ENCODE peak calls at places on chromosome 5, in nine cellular contexts. One of them, this sample, is unnamed. For H3K4me1, the result is how much of the 10 kb centered on the place peaks cover.

GRCh38 chr5:29983528-29984152 is 1209.8 kb upstream of the CDH6 start:
- DNase-seq in small intestine: no peak
- DNase-seq in heart left ventricle: no peak
- DNase-seq in adrenal gland: no peak
- DNase-seq in SJSA1: no peak
- DNase-seq in A549: no peak
- DNase-seq in fibroblast of lung: no peak
- DNase-seq in psoas muscle: no peak
- DNase-seq in left ventricle myocardium inferior: no peak
- DNase-seq in this sample: no peak

GRCh38 chr5:142520885-142521284 is 165.0 kb downstream of the FGF1 start:
- DNase-seq in small intestine: no peak
- DNase-seq in A549: no peak
- DNase-seq in fibroblast of lung: peak
- DNase-seq in SJSA1: peak
- DNase-seq in heart left ventricle: no peak
- DNase-seq in left ventricle myocardium inferior: no peak
- DNase-seq in adrenal gland: no peak
- DNase-seq in psoas muscle: no peak
- DNase-seq in this sample: no peak

GRCh38 chr5:154446183-154447073 is 631 bp downstream of the SAP30L start:
- DNase-seq in A549: peak
- DNase-seq in psoas muscle: peak
- DNase-seq in fibroblast of lung: peak
- DNase-seq in heart left ventricle: peak
- DNase-seq in small intestine: peak
- DNase-seq in adrenal gland: peak
- DNase-seq in left ventricle myocardium inferior: peak
- DNase-seq in SJSA1: peak
- DNase-seq in this sample: peak

GRCh38 chr5:120703923-120704445 is 239.9 kb downstream of the PRR16 start:
- DNase-seq in adrenal gland: no peak
- DNase-seq in fibroblast of lung: no peak
- DNase-seq in SJSA1: no peak
- DNase-seq in psoas muscle: no peak
- DNase-seq in A549: no peak
- DNase-seq in left ventricle myocardium inferior: no peak
- DNase-seq in small intestine: no peak
- DNase-seq in heart left ventricle: no peak
- DNase-seq in this sample: no peak

GRCh38 chr5:38023353-38023752 is 183.5 kb upstream of the GDNF start:
- DNase-seq in left ventricle myocardium inferior: no peak
- DNase-seq in A549: no peak
- DNase-seq in psoas muscle: no peak
- DNase-seq in adrenal gland: no peak
- DNase-seq in SJSA1: no peak
- DNase-seq in heart left ventricle: no peak
- DNase-seq in small intestine: no peak
- DNase-seq in fibroblast of lung: no peak
- DNase-seq in this sample: no peak

GRCh38 chr5:145921211-145921610 is 15.2 kb upstream of the SH3RF2 start:
- DNase-seq in left ventricle myocardium inferior: no peak
- DNase-seq in SJSA1: no peak
- DNase-seq in psoas muscle: no peak
- DNase-seq in adrenal gland: no peak
- DNase-seq in small intestine: no peak
- DNase-seq in A549: no peak
- DNase-seq in fibroblast of lung: peak
- DNase-seq in heart left ventricle: no peak
- DNase-seq in this sample: no peak

GRCh38 chr5:74550927-74551326 is 89.6 kb downstream of the ENC1 start:
- DNase-seq in psoas muscle: no peak
- DNase-seq in A549: no peak
- DNase-seq in left ventricle myocardium inferior: no peak
- DNase-seq in small intestine: no peak
- DNase-seq in fibroblast of lung: no peak
- DNase-seq in heart left ventricle: no peak
- DNase-seq in adrenal gland: no peak
- DNase-seq in SJSA1: no peak
- DNase-seq in this sample: no peak

GRCh38 chr5:161312882-161313281 is 233.6 kb downstream of the GABRB2 start:
- DNase-seq in small intestine: no peak
- DNase-seq in psoas muscle: no peak
- DNase-seq in adrenal gland: no peak
- DNase-seq in A549: no peak
- DNase-seq in fibroblast of lung: no peak
- DNase-seq in heart left ventricle: no peak
- DNase-seq in SJSA1: no peak
- DNase-seq in left ventricle myocardium inferior: no peak
- DNase-seq in this sample: no peak

GRCh38 chr5:110625376-110625999 is 101.0 kb downstream of the TMEM232 start:
- DNase-seq in psoas muscle: no peak
- DNase-seq in SJSA1: no peak
- DNase-seq in A549: peak
- DNase-seq in fibroblast of lung: peak
- DNase-seq in small intestine: peak
- DNase-seq in heart left ventricle: no peak
- DNase-seq in adrenal gland: no peak
- DNase-seq in left ventricle myocardium inferior: no peak
- DNase-seq in this sample: no peak

GRCh38 chr5:143870871-143871632 is 59.1 kb downstream of the HMHB1 start:
- DNase-seq in left ventricle myocardium inferior: no peak
- DNase-seq in small intestine: no peak
- DNase-seq in SJSA1: no peak
- DNase-seq in adrenal gland: no peak
- DNase-seq in psoas muscle: no peak
- DNase-seq in heart left ventricle: no peak
- DNase-seq in fibroblast of lung: peak
- DNase-seq in A549: no peak
- DNase-seq in this sample: no peak

GRCh38 chr5:135829681-135830383 is 4.6 kb upstream of the SLC25A48 start:
- DNase-seq in A549: peak
- DNase-seq in SJSA1: peak
- DNase-seq in left ventricle myocardium inferior: peak
- DNase-seq in adrenal gland: peak
- DNase-seq in psoas muscle: peak
- DNase-seq in heart left ventricle: no peak
- DNase-seq in small intestine: peak
- DNase-seq in fibroblast of lung: peak
- DNase-seq in this sample: peak

GRCh38 chr5:39158127-39158593 is 61.2 kb downstream of the FYB1 start:
- DNase-seq in psoas muscle: peak
- DNase-seq in A549: peak
- DNase-seq in small intestine: no peak
- DNase-seq in adrenal gland: no peak
- DNase-seq in heart left ventricle: no peak
- DNase-seq in fibroblast of lung: peak
- DNase-seq in SJSA1: no peak
- DNase-seq in left ventricle myocardium inferior: peak
- DNase-seq in this sample: peak

DNA sequence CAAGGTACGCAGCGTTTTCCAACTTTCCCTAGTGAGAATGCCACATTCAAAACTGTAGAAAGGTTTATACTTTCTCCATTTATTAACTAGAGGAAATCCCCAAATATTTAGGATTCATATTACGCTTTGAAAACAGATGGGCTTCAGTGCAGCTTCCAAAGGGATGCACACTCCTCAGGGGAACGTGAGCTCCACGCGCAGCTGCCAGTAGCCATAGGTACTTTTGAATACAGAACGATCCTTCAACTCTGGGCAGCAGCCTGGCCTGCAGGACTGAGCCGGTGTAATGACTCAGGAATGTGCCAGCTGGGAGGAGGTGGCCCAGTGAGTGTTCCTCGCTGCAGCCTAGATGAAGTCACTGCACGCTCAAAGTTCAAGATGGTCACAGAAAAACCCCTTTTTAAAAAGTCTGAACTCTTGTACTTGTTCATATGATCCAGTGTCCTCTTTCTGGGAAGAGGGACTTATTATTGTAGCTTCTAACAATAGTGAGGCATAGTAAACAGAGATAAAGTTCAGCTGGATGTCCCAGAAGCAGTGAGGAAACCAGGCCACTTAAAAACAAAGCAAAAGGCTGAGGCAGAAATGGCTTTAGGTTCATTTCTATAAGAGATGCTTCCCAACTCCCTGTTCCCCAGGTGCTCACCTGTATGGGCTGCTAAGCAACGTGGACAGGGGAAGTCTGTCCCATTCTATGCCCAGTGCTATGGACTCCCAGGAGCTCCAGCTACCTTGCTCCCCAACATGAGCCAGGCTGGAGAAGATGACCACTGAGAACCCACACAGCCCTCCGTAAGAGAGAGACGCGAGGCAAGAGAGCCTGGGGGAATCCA is 130.0 kb downstream of the LHFPL2 start:
- DNase-seq in small intestine: peak
- DNase-seq in SJSA1: peak
- DNase-seq in psoas muscle: peak
- DNase-seq in fibroblast of lung: peak
- DNase-seq in A549: peak
- DNase-seq in adrenal gland: peak
- DNase-seq in left ventricle myocardium inferior: peak
- DNase-seq in heart left ventricle: no peak
- DNase-seq in this sample: peak
- H3K4me1 ChIP-seq in small intestine: under half
- H3K4me1 ChIP-seq in SJSA1: under half
- H3K4me1 ChIP-seq in psoas muscle: under half
- H3K4me1 ChIP-seq in fibroblast of lung: under half
- H3K4me1 ChIP-seq in A549: under half
- H3K4me1 ChIP-seq in adrenal gland: under half
- H3K4me1 ChIP-seq in left ventricle myocardium inferior: under half
- H3K4me1 ChIP-seq in heart left ventricle: under half
- H3K4me1 ChIP-seq in this sample: under half

DNA sequence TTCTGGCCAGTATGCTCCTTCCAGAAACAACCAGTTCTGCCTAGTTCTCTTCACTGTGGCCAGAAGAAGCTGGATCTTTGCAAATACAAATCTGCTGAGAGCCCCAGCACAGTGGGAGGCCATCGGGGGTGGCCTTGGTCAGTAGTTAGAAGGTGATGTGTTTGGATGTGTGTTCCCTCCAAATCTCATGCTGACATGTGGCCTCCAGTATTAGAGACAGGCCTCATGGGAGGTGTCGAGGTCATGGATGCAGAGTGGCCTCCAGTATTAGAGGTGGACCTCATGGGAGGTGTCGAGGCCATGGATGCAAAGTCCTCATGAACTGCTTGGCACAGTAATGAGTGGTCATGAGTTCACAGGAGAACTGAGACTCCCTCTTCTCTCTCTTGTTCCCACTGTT is 7.6 kb upstream of the IRX2 start:
- DNase-seq in A549: no peak
- DNase-seq in psoas muscle: no peak
- DNase-seq in small intestine: no peak
- DNase-seq in adrenal gland: no peak
- DNase-seq in heart left ventricle: no peak
- DNase-seq in fibroblast of lung: no peak
- DNase-seq in left ventricle myocardium inferior: no peak
- DNase-seq in SJSA1: no peak
- DNase-seq in this sample: no peak
- H3K4me1 ChIP-seq in A549: under half
- H3K4me1 ChIP-seq in psoas muscle: under half
- H3K4me1 ChIP-seq in small intestine: under half
- H3K4me1 ChIP-seq in adrenal gland: under half
- H3K4me1 ChIP-seq in heart left ventricle: under half
- H3K4me1 ChIP-seq in fibroblast of lung: under half
- H3K4me1 ChIP-seq in left ventricle myocardium inferior: under half
- H3K4me1 ChIP-seq in SJSA1: under half
- H3K4me1 ChIP-seq in this sample: under half

DNA sequence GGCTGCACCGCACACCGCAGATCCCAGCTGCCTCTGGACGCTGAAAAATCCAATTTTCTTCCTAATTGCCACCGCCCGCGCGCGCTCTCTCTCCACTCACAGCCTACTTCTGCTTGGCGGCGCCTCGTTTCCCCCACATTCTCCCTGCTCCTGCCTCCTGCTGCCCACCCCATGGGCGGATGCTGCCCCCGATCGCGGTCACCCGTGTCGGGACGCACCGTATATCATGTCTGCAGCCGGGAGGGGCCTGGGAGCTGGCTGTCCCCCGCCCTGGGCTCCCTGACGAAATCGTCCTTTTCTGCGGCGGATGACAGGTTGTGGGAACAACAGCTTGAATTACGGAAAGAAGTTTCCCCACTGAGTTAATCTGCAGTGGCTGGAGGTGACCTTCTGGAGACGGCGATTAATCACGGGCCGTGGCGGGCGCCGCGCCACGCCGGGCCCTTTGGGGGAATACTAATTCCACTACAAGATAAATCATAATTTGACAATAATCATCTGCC is 36.3 kb upstream of the PSD2 start:
- DNase-seq in SJSA1: no peak
- DNase-seq in small intestine: no peak
- DNase-seq in heart left ventricle: no peak
- DNase-seq in left ventricle myocardium inferior: no peak
- DNase-seq in fibroblast of lung: peak
- DNase-seq in A549: no peak
- DNase-seq in adrenal gland: peak
- DNase-seq in psoas muscle: peak
- DNase-seq in this sample: no peak
- H3K4me1 ChIP-seq in SJSA1: under half
- H3K4me1 ChIP-seq in small intestine: under half
- H3K4me1 ChIP-seq in heart left ventricle: under half
- H3K4me1 ChIP-seq in left ventricle myocardium inferior: under half
- H3K4me1 ChIP-seq in fibroblast of lung: under half
- H3K4me1 ChIP-seq in A549: under half
- H3K4me1 ChIP-seq in adrenal gland: under half
- H3K4me1 ChIP-seq in psoas muscle: under half
- H3K4me1 ChIP-seq in this sample: under half

GRCh38 chr5:119330367-119331183 is 25.2 kb upstream of the TNFAIP8 start:
- DNase-seq in adrenal gland: no peak
- DNase-seq in small intestine: no peak
- DNase-seq in left ventricle myocardium inferior: no peak
- DNase-seq in fibroblast of lung: no peak
- DNase-seq in psoas muscle: no peak
- DNase-seq in heart left ventricle: no peak
- DNase-seq in A549: no peak
- DNase-seq in SJSA1: no peak
- DNase-seq in this sample: no peak

GRCh38 chr5:119333421-119333851 is 22.4 kb upstream of the TNFAIP8 start:
- DNase-seq in psoas muscle: no peak
- DNase-seq in SJSA1: no peak
- DNase-seq in left ventricle myocardium inferior: no peak
- DNase-seq in small intestine: no peak
- DNase-seq in heart left ventricle: no peak
- DNase-seq in fibroblast of lung: no peak
- DNase-seq in A549: no peak
- DNase-seq in adrenal gland: no peak
- DNase-seq in this sample: no peak

GRCh38 chr5:119329701-119330100 is 26.1 kb upstream of the TNFAIP8 start:
- DNase-seq in A549: no peak
- DNase-seq in heart left ventricle: no peak
- DNase-seq in small intestine: no peak
- DNase-seq in fibroblast of lung: no peak
- DNase-seq in left ventricle myocardium inferior: no peak
- DNase-seq in adrenal gland: no peak
- DNase-seq in SJSA1: no peak
- DNase-seq in psoas muscle: no peak
- DNase-seq in this sample: no peak

GRCh38 chr5:119332978-119333401 is 22.8 kb upstream of the TNFAIP8 start:
- DNase-seq in adrenal gland: no peak
- DNase-seq in A549: no peak
- DNase-seq in SJSA1: no peak
- DNase-seq in fibroblast of lung: no peak
- DNase-seq in heart left ventricle: no peak
- DNase-seq in small intestine: no peak
- DNase-seq in psoas muscle: no peak
- DNase-seq in left ventricle myocardium inferior: no peak
- DNase-seq in this sample: no peak

GRCh38 chr5:119331566-119332095 is 24.2 kb upstream of the TNFAIP8 start:
- DNase-seq in psoas muscle: no peak
- DNase-seq in small intestine: no peak
- DNase-seq in fibroblast of lung: no peak
- DNase-seq in heart left ventricle: no peak
- DNase-seq in SJSA1: no peak
- DNase-seq in adrenal gland: no peak
- DNase-seq in A549: no peak
- DNase-seq in left ventricle myocardium inferior: no peak
- DNase-seq in this sample: no peak
- H3K4me1 ChIP-seq in psoas muscle: under half
- H3K4me1 ChIP-seq in small intestine: under half
- H3K4me1 ChIP-seq in fibroblast of lung: under half
- H3K4me1 ChIP-seq in heart left ventricle: under half
- H3K4me1 ChIP-seq in SJSA1: under half
- H3K4me1 ChIP-seq in adrenal gland: under half
- H3K4me1 ChIP-seq in A549: under half
- H3K4me1 ChIP-seq in left ventricle myocardium inferior: under half
- H3K4me1 ChIP-seq in this sample: under half